ENCODE peak calls at places on chromosome 20, in six cellular contexts. One of them, this sample, is unnamed.

GRCh38 chr20:50163570-50164317 is 10.2 kb upstream of the PEDS1 start:
- DNase-seq in WTC11: no peak
- DNase-seq in EH: peak
- DNase-seq in activated T-helper 1 cell treated with Interleukin-2 at 50 U/mL for 16 hours: no peak
- DNase-seq in KBM-7: no peak
- DNase-seq in NCI-H1417 treated with DMSO at 0.1 percent for 48 hours: no peak
- DNase-seq in this sample: no peak

GRCh38 chr20:2800590-2801458 is at the start of gene CPXM1:
- DNase-seq in EH: no peak
- DNase-seq in WTC11: peak
- DNase-seq in activated T-helper 1 cell treated with Interleukin-2 at 50 U/mL for 16 hours: no peak
- DNase-seq in KBM-7: peak
- DNase-seq in NCI-H1417 treated with DMSO at 0.1 percent for 48 hours: no peak
- DNase-seq in this sample: no peak

GRCh38 chr20:24668384-24668702 is 198.9 kb downstream of the SYNDIG1 start:
- DNase-seq in EH: no peak
- DNase-seq in NCI-H1417 treated with DMSO at 0.1 percent for 48 hours: no peak
- DNase-seq in activated T-helper 1 cell treated with Interleukin-2 at 50 U/mL for 16 hours: no peak
- DNase-seq in WTC11: no peak
- DNase-seq in KBM-7: no peak
- DNase-seq in this sample: no peak

GRCh38 chr20:37868998-37869861 is 33.7 kb upstream of the VSTM2L start:
- DNase-seq in EH: no peak
- DNase-seq in WTC11: no peak
- DNase-seq in activated T-helper 1 cell treated with Interleukin-2 at 50 U/mL for 16 hours: no peak
- DNase-seq in NCI-H1417 treated with DMSO at 0.1 percent for 48 hours: no peak
- DNase-seq in KBM-7: no peak
- DNase-seq in this sample: no peak

GRCh38 chr20:23626040-23626620 is 11.6 kb downstream of the CST3 start:
- DNase-seq in activated T-helper 1 cell treated with Interleukin-2 at 50 U/mL for 16 hours: no peak
- DNase-seq in NCI-H1417 treated with DMSO at 0.1 percent for 48 hours: no peak
- DNase-seq in EH: peak
- DNase-seq in WTC11: no peak
- DNase-seq in KBM-7: no peak
- DNase-seq in this sample: no peak

GRCh38 chr20:3172933-3173581 is at the start of gene LZTS3:
- DNase-seq in EH: peak
- DNase-seq in WTC11: peak
- DNase-seq in activated T-helper 1 cell treated with Interleukin-2 at 50 U/mL for 16 hours: peak
- DNase-seq in NCI-H1417 treated with DMSO at 0.1 percent for 48 hours: no peak
- DNase-seq in KBM-7: peak
- DNase-seq in this sample: peak

GRCh38 chr20:4135385-4136077 is 120.2 kb upstream of the RNF24 start:
- DNase-seq in KBM-7: no peak
- DNase-seq in WTC11: no peak
- DNase-seq in activated T-helper 1 cell treated with Interleukin-2 at 50 U/mL for 16 hours: no peak
- DNase-seq in EH: peak
- DNase-seq in NCI-H1417 treated with DMSO at 0.1 percent for 48 hours: no peak
- DNase-seq in this sample: no peak

GRCh38 chr20:41428285-41428684 is 61.7 kb upstream of the EMILIN3 start:
- DNase-seq in KBM-7: no peak
- DNase-seq in WTC11: no peak
- DNase-seq in activated T-helper 1 cell treated with Interleukin-2 at 50 U/mL for 16 hours: no peak
- DNase-seq in NCI-H1417 treated with DMSO at 0.1 percent for 48 hours: no peak
- DNase-seq in EH: peak
- DNase-seq in this sample: no peak

This sample was measured in NCI-H446.